ENCODE peak calls at places on chromosome X, in four cellular contexts. X, G, N and L are unnamed samples.

GRCh38 chrX:130014356-130014755 is 31.9 kb downstream of the BCORL1 start:
- DNase-seq in G (no peak), N (no peak), X (no peak), L (no peak)

GRCh38 chrX:75155454-75155829 is 641 bp downstream of the ABCB7 start:
- DNase-seq in N (peak; percentile 18), X (no peak), G (no peak), L (no peak)

GRCh38 chrX:101774340-101774739 is 114.7 kb upstream of the ARMCX2 start:
- DNase-seq in N (no peak), G (no peak), X (peak; percentile 17), L (no peak)

GRCh38 chrX:101957174-101957573 is 25.3 kb upstream of the ZMAT1 start:
- DNase-seq in G (no peak), N (no peak), X (no peak), L (no peak)

GRCh38 chrX:46757593-46757992 is 1.3 kb downstream of the SLC9A7 start:
- DNase-seq in G (no peak), N (no peak), X (no peak), L (no peak)

GRCh38 chrX:97039363-97040029 is 155.8 kb downstream of the RPA4 start:
- DNase-seq in N (no peak), G (no peak), X (peak; percentile 61), L (no peak)

GRCh38 chrX:3504916-3505315 is 158.5 kb upstream of the MXRA5 start:
- DNase-seq in N (no peak), G (no peak), X (no peak), L (no peak)

GRCh38 chrX:12007881-12008280 is 130.4 kb upstream of the FRMPD4 start:
- DNase-seq in G (no peak), N (no peak), X (no peak), L (no peak)

GRCh38 chrX:153708415-153708814 is 15.8 kb downstream of the BCAP31 start:
- DNase-seq in G (peak; percentile 81), N (peak; percentile 50), X (no peak), L (no peak)

GRCh38 chrX:111447298-111447697 is 35.3 kb upstream of the DCX start:
- DNase-seq in G (peak; percentile 23), X (no peak), N (peak; percentile 10), L (no peak)

GRCh38 chrX:46400530-46400929 is 144.7 kb downstream of the ZNF674 start:
- DNase-seq in G (no peak), X (no peak), N (no peak), L (no peak)

GRCh38 chrX:110951472-110952269 is 144.3 kb upstream of the PAK3 start:
- DNase-seq in N (no peak), G (no peak), X (no peak), L (no peak)

GRCh38 chrX:9767375-9767774 is 1.7 kb upstream of the GPR143 start:
- DNase-seq in N (no peak), G (no peak), X (no peak), L (no peak)

GRCh38 chrX:101682723-101683122 is 23.1 kb upstream of the ARMCX2 start:
- DNase-seq in X (no peak), N (no peak), G (no peak), L (no peak)

GRCh38 chrX:25023908-25024307 is 8.1 kb upstream of the ARX start:
- DNase-seq in G (no peak), X (no peak), N (no peak), L (no peak)

GRCh38 chrX:56782362-56782761 is 53.3 kb downstream of the NBDY start:
- DNase-seq in N (no peak), X (no peak), G (no peak), L (no peak)

GRCh38 chrX:153052534-153052933 is 3.7 kb upstream of the PNMA3 start:
- DNase-seq in G (no peak), X (no peak), N (no peak), L (no peak)

GRCh38 chrX:57104921-57105398 is 16.4 kb downstream of the SPIN2B start:
- DNase-seq in N (no peak), G (no peak), X (no peak), L (no peak)

GRCh38 chrX:114924423-114924822 is 93.0 kb downstream of the IL13RA2 start:
- DNase-seq in N (no peak), X (no peak), G (no peak), L (no peak)

GRCh38 chrX:129823115-129823514 is 20.6 kb downstream of the ZDHHC9 start:
- DNase-seq in G (peak; percentile 58), X (no peak), N (peak; percentile 50), L (no peak)

GRCh38 chrX:14496674-14497073 is 32.7 kb upstream of the GLRA2 start:
- DNase-seq in X (no peak), G (no peak), N (no peak), L (no peak)

GRCh38 chrX:118627084-118627758 is 100.2 kb upstream of the IL13RA1 start:
- DNase-seq in N (no peak), G (peak; percentile 41), X (no peak), L (no peak)

GRCh38 chrX:16457239-16457638 is 192.7 kb upstream of the S100G start:
- DNase-seq in X (no peak), N (no peak), G (no peak), L (no peak)

GRCh38 chrX:119647552-119648420 is 41.6 kb upstream of the NKRF start:
- DNase-seq in G (no peak), N (no peak), X (peak; percentile 98), L (no peak)

GRCh38 chrX:143788265-143788664 is 67.7 kb upstream of the SPANXN2 start:
- DNase-seq in G (peak; percentile 23), X (no peak), N (no peak), L (no peak)

GRCh38 chrX:74578137-74578536 is 36.3 kb downstream of the RLIM start:
- DNase-seq in N (no peak), X (no peak), G (no peak), L (no peak)

GRCh38 chrX:17553451-17553850 is 178.5 kb downstream of the NHS start:
- DNase-seq in N (no peak), G (no peak), X (no peak), L (no peak)

GRCh38 chrX:40960041-40960440 is 125.2 kb upstream of the USP9X start:
- DNase-seq in N (no peak), X (no peak), G (no peak), L (no peak)

GRCh38 chrX:386239-386767 is 404 bp downstream of the PPP2R3B start:
- DNase-seq in N (no peak), G (peak; percentile 20), X (no peak), L (no peak)

GRCh38 chrX:45765726-45766125 is 565.0 kb upstream of the DIPK2B start:
- DNase-seq in N (no peak), X (no peak), G (no peak), L (no peak)

GRCh38 chrX:25020391-25021131 is 4.8 kb upstream of the ARX start:
- DNase-seq in N (peak; percentile 78), X (no peak), G (no peak), L (no peak)

GRCh38 chrX:85627363-85627762 is 247.9 kb upstream of the POF1B start:
- DNase-seq in X (no peak), G (no peak), N (no peak), L (no peak)

GRCh38 chrX:64975491-64975890 is 759 bp downstream of the ZC4H2 start:
- DNase-seq in G (peak; percentile 12), N (no peak), X (no peak), L (no peak)

GRCh38 chrX:72240976-72241375 is 2.1 kb upstream of the ERCC6L start:
- DNase-seq in N (no peak), G (no peak), X (no peak), L (no peak)

GRCh38 chrX:71626576-71626975 is 8.3 kb upstream of the CXCR3 start:
- DNase-seq in X (no peak), G (no peak), N (peak; percentile 20), L (no peak)

GRCh38 chrX:106437407-106437806 is 174.4 kb upstream of the RADX start:
- DNase-seq in X (no peak), G (no peak), N (no peak), L (no peak)

GRCh38 chrX:104113237-104113965 is 1.1 kb downstream of the ZCCHC18 start:
- DNase-seq in G (peak; percentile 33), X (no peak), N (peak; percentile 16), L (peak; percentile 14)

GRCh38 chrX:136953867-136954787 is 73.6 kb upstream of the RBMX start:
- DNase-seq in G (peak; percentile 80), N (peak; percentile 41), X (peak; percentile 30), L (peak; percentile 6)
- TF ChIP-seq SPI1 in G (no peak), N (no peak), X (peak; percentile 63), L (peak; percentile 57)

DNA sequence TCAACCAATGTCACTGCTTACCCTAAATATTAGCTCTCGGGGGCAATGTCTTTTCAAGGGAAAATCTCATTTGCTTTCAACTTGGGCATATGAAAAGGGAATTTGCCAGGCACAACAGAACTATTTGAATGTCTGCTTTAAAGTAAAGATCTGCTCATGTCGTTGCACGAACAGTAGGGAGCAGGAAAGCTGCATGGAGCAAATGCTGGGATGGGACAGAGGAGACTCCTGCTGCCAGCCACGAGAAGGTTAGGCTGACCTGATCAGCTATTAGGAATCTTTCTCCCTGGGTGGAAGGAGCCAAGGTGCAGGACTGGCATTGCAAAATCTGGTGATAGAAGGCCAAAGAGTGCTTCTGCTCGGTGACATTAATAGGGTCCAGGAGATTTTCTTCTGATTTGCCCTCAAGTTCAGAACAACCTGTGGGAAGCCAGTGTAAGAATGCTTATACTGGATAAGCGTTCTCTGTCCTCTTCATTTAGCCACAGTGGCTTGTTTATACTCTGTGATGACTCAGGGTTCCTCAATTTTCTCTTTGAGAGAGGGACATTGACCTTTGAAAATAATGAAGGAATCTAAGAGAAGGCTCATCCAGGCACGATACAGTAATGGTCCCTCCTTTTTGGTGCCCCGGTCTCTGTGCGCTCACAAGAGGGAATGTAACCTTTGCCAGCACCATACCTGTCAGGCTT is 22.9 kb downstream of the FHL1 start:
- DNase-seq in X (no peak), N (no peak), G (no peak), L (no peak)
- TF ChIP-seq SPI1 in X (no peak), N (no peak), G (no peak), L (no peak)

GRCh38 chrX:70166601-70167590 is 10.4 kb upstream of the DGAT2L6 start:
- DNase-seq in X (no peak), G (no peak), N (no peak), L (no peak)
- TF ChIP-seq SPI1 in X (no peak), G (no peak), N (no peak), L (no peak)

GRCh38 chrX:1894656-1895055 is 279.8 kb downstream of the ASMT start:
- DNase-seq in X (no peak), G (no peak), N (no peak), L (no peak)
- TF ChIP-seq SPI1 in X (no peak), G (no peak), N (no peak), L (no peak)

DNA sequence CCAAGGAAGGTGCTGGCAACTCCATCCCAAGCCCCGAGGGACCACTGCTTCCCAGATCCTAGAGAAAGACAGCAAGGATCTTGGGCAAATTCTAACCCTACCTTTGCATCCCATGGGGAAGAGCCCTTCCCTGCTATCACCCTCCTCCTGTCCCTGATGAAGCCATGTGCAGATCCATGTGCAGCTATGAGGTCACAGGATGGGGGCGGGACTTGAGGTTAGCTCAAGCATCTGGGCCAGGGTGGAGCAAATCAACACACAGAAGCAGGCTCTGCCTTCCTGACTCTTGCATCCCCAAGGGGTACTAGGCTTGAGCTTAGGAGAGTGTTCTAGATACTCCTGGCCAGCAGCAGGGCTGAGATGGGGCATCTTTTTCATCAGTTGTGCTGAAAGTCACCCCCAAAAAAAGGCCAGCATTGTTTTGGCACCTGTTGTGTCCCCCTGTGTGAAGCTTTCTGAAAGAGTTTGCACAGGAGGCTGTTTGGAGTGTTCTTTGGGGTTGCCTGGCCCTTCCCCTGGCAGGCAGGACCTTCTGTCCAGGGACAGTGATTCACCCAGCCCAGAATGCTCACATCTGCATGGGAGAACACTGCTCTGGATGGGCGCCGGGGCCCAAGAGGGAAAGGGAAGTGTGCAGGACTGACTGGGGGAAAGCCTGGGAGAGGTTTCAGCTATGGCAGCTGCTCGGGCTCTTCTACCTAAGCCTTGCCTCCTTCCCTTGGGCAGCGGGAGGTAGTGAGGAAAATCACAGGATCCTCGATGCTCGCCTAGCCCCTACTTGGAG is 50.8 kb downstream of the PRPS1 start:
- DNase-seq in G (peak; percentile 53), N (peak; percentile 31), X (no peak), L (no peak)
- TF ChIP-seq SPI1 in G (no peak), N (no peak), X (no peak), L (no peak)